ENCODE peak calls at places on chromosomes 11 and 22, in ten cellular contexts. P, B, U, H, C, S, G, O, E and T are unnamed samples.
A peak's percentile ranks its signal among the peaks of the same experiment; 100 is the strongest.

GRCh38 chr11:117826360-117826635 is 1.8 kb upstream of the FXYD2 start:
- DNase-seq in P (no peak), B (no peak), U (no peak), H (no peak), C (no peak), S (no peak), G (no peak), O (no peak), E (no peak), T (no peak)

GRCh38 chr11:86524603-86525352 is 147.6 kb downstream of the ME3 start:
- DNase-seq in P (peak; percentile 60), B (no peak), U (peak; percentile 85), H (peak; percentile 77), C (no peak), S (peak; percentile 34), G (no peak), O (no peak), E (no peak), T (no peak)

GRCh38 chr11:96472085-96472484 is 82.3 kb downstream of the JRKL start:
- DNase-seq in P (no peak), B (no peak), U (peak; percentile 16), H (no peak), C (no peak), S (no peak), G (no peak), O (no peak), E (no peak), T (no peak)

GRCh38 chr11:116825854-116826750 is 3.0 kb upstream of the APOA4 start:
- DNase-seq in P (no peak), B (no peak), U (no peak), H (no peak), C (no peak), S (no peak), G (no peak), O (no peak), E (no peak), T (no peak)

GRCh38 chr11:107844041-107844440 is 14.5 kb downstream of the SLC35F2 start:
- DNase-seq in P (peak; percentile 32), B (no peak), U (no peak), H (peak; percentile 76), C (no peak), S (peak; percentile 85), G (no peak), O (no peak), E (no peak), T (no peak)

GRCh38 chr11:73384531-73384870 is 8.3 kb downstream of the RELT start:
- DNase-seq in P (no peak), B (no peak), U (no peak), H (no peak), C (no peak), S (no peak), G (no peak), O (no peak), E (no peak), T (no peak)

GRCh38 chr11:59176330-59176729 is 4.4 kb downstream of the DTX4 start:
- DNase-seq in P (no peak), B (no peak), U (no peak), H (no peak), C (no peak), S (no peak), G (no peak), O (no peak), E (no peak), T (no peak)

GRCh38 chr11:27410301-27410700 is 47.3 kb upstream of the CCDC34 start:
- DNase-seq in P (no peak), B (no peak), U (no peak), H (no peak), C (no peak), S (no peak), G (no peak), O (no peak), E (no peak), T (no peak)

GRCh38 chr11:134339756-134340155 is 8.0 kb downstream of the GLB1L2 start:
- DNase-seq in P (no peak), B (no peak), U (no peak), H (no peak), C (no peak), S (no peak), G (no peak), O (no peak), E (peak; percentile 61), T (no peak)

DNA sequence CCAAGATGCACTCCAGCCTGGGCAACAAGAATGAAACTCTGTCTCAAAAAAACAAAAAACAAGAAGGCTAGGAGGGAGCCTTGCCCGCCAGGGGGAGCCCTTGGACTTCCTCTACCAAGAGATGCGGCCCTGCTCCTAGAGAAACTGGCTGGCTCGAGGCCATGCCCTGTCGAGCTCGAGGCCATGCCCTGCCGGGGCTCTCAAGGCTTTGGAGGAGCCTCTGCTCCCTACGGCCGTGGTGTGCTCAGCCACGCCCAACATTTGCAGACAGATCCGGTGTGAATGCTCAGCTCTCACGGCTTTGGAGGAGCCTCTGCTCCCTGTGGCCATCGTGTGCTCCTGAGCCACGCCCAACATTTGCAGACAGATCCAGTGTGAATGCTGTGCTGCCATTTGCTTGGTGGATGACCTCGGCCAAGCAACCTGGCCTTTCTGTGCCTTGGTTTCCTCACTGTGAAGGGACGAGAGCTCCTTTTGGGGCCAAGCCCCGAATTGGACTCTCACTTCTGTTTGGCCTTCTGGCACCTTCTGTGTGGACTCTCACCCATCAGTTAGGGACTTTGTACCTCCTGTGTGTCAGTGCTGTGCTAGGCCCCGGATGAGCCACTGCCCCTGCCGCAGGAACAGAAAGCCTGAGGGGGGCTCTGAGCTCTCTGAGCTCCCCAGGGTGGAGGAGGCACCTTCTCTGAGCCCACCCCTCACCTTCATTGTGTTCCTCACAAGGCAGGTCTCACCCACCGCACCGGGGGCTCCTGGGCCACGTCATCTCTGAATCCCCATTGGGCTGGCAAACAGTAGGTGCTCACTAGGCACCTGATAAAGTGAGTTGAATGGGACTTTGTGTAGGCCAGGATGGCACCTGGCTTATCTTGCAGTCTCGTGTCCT is 14.1 kb downstream of the C11orf24 start:
- DNase-seq in P (peak; percentile 96), B (peak; percentile 98), U (peak; percentile 95), H (peak; percentile 67), C (peak; percentile 97), S (peak; percentile 75), G (peak; percentile 95), O (peak; percentile 99), E (peak; percentile 98), T (peak; percentile 66)
- H3K4me3 ChIP-seq in P (no peak overlapping the region), B (no peak overlapping the region), U (no peak overlapping the region), H (no peak overlapping the region), C (peak overlapping the region; percentile 47), S (no peak overlapping the region), G (no peak overlapping the region), O (no peak overlapping the region), E (no peak overlapping the region), T (peak overlapping the region; percentile 10)

GRCh38 chr22:43304831-43305230 is 38.3 kb downstream of the SCUBE1 start:
- DNase-seq in P (no peak), B (no peak), U (no peak), H (no peak), C (no peak), S (no peak), G (no peak), O (no peak), E (no peak), T (no peak)

GRCh38 chr22:43310798-43311197 is 32.4 kb downstream of the SCUBE1 start:
- DNase-seq in P (no peak), B (no peak), U (no peak), H (no peak), C (no peak), S (no peak), G (no peak), O (no peak), E (no peak), T (no peak)

GRCh38 chr22:43305806-43306205 is 37.4 kb downstream of the SCUBE1 start:
- DNase-seq in P (no peak), B (no peak), U (no peak), H (no peak), C (no peak), S (no peak), G (no peak), O (no peak), E (no peak), T (no peak)

GRCh38 chr22:43310311-43310710 is 32.9 kb downstream of the SCUBE1 start:
- DNase-seq in P (no peak), B (no peak), U (peak; percentile 63), H (no peak), C (no peak), S (no peak), G (no peak), O (no peak), E (no peak), T (no peak)

GRCh38 chr22:43308451-43309235 is 34.5 kb downstream of the SCUBE1 start:
- DNase-seq in P (no peak), B (no peak), U (no peak), H (no peak), C (no peak), S (no peak), G (no peak), O (no peak), E (no peak), T (no peak)
- H3K27ac ChIP-seq in P (no peak overlapping the region), B (no peak overlapping the region), U (no peak overlapping the region), H (no peak overlapping the region), C (no peak overlapping the region), S (no peak overlapping the region), G (no peak overlapping the region), O (no peak overlapping the region), E (no peak overlapping the region), T (no peak overlapping the region)

DNA sequence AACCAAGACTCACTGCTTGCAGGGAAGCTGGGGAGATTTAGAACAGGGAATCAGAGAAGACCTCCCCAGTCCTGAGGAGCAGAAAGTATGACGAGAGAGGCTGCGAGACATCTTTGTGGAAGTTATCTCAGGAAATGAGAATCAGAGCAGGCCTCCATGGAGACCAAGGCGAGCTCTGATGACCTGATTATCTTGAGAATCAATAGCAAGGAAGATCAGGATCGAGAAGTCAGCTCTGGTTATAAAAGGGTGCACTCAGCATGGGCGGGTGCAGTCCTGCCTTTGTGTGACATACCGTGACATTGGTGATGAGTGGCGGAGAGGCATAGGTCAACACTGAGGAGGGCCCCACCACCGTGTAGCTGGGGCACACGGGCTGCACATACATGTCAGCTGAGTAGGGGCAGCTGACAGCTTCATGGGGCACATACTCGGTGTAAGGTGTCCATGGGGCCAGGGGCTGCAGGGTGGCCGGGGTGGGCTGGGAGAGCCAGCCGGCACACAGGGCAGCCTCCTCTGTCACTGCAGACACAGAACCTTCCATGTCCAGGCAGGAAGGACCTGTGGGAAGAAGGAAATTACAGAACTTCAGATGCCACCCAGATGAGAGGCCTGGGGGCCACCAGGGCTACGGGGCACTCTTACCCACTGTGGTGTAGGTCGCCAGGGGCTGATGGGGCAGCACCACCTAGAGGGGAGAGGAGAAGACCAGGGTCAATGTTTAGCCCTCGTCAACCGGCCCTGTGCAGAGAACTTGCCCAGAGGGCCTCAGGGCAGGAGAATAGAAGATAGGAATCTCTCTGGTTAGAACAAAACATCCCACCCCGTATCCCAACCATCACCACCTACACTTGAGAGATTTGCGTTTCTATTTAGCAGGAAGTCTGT is 21.7 kb downstream of the POU2AF1 start:
- DNase-seq in P (no peak), B (no peak), U (no peak), H (no peak), C (no peak), S (no peak), G (no peak), O (no peak), E (no peak), T (no peak)
- TF ChIP-seq CTCF in P (no peak), B (no peak), U (no peak), H (no peak), C (no peak), S (no peak), G (no peak), O (no peak), E (no peak), T (no peak)

DNA sequence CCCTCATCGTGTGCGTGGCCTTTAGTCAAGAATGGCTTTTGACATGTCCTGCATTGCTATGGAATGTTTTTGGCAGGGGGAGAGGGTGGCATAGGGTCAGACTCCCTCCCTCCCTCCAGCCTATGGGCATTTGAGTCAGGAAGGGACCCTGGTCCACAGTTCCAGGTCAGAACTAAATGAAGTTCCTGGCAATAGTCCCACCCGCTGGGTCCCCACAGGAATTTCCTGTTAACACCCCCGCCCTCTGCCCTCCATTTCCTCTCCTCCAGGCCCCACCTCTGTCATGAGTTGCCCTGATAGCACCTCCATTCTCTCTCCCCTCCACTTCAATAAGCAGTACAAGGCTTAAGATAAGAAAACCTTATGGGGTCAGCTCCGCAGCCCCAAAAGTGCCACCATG is 40.8 kb upstream of the LMO2 start:
- DNase-seq in P (no peak), B (no peak), U (no peak), H (no peak), C (no peak), S (no peak), G (no peak), O (no peak), E (no peak), T (no peak)
- H3K4me3 ChIP-seq in P (no peak overlapping the region), B (no peak overlapping the region), U (no peak overlapping the region), H (no peak overlapping the region), C (no peak overlapping the region), S (no peak overlapping the region), G (no peak overlapping the region), O (no peak overlapping the region), E (no peak overlapping the region), T (no peak overlapping the region)